ENCODE peak calls at places on chromosomes 1 and 21, in eight cellular contexts. Q is WERI-Rb-1, C is HCT116, G is tibial artery, A is esophagus squamous epithelium, Z is upper lobe of right lung, W is ovary, S is GM12878. O is an unnamed sample. For H3K27me3, the result is how much of the 10 kb centered on the place peaks cover.

GRCh38 chr21:40041446-40041845 is 174.2 kb downstream of the PCP4 start:
- DNase-seq in Q (no peak), C (no peak), G (no peak), A (no peak), Z (no peak), W (no peak), S (no peak), O (no peak)

GRCh38 chr1:186670965-186671486 is 9.2 kb downstream of the PTGS2 start:
- DNase-seq in Q (no peak), C (no peak), G (no peak), A (no peak), Z (no peak), W (no peak), S (no peak), O (no peak)

GRCh38 chr1:246629030-246629429 is 62.8 kb downstream of the CNST start:
- DNase-seq in Q (no peak), C (no peak), G (no peak), A (no peak), Z (no peak), W (no peak), S (peak), O (no peak)

GRCh38 chr1:112263464-112263863 is 132.6 kb upstream of the CTTNBP2NL start:
- DNase-seq in Q (no peak), C (no peak), G (no peak), A (no peak), Z (no peak), W (no peak), S (no peak), O (peak)

GRCh38 chr1:232793944-232794343 is 11.3 kb upstream of the MAP10 start:
- DNase-seq in Q (peak), C (peak), G (no peak), A (no peak), Z (no peak), W (no peak), S (no peak), O (peak)

GRCh38 chr1:232925421-232926202 is 24.8 kb upstream of the NTPCR start:
- DNase-seq in Q (peak), C (no peak), G (no peak), A (no peak), Z (no peak), W (no peak), S (no peak), O (no peak)

GRCh38 chr1:160171352-160171751 is 19.0 kb upstream of the CASQ1 start:
- DNase-seq in Q (no peak), C (no peak), G (peak), A (no peak), Z (no peak), W (no peak), S (no peak), O (no peak)

GRCh38 chr1:37945743-37946702 is 830 bp downstream of the INPP5B start:
- DNase-seq in Q (peak), C (no peak), G (peak), A (no peak), Z (peak), W (peak), S (no peak), O (peak)

GRCh38 chr1:45552309-45552708 is 1.7 kb downstream of the AKR1A1 start:
- DNase-seq in Q (no peak), C (no peak), G (no peak), A (no peak), Z (no peak), W (no peak), S (no peak), O (no peak)

GRCh38 chr1:151905070-151905442 is 4.3 kb downstream of the THEM4 start:
- DNase-seq in Q (no peak), C (no peak), G (no peak), A (no peak), Z (no peak), W (no peak), S (no peak), O (no peak)

GRCh38 chr1:167661527-167662436 is 31.8 kb downstream of the RCSD1 start:
- DNase-seq in Q (no peak), C (no peak), G (no peak), A (no peak), Z (no peak), W (no peak), S (no peak), O (peak)

GRCh38 chr1:67830226-67830625 is 3.0 kb downstream of the GNG12 start:
- DNase-seq in Q (no peak), C (no peak), G (no peak), A (no peak), Z (no peak), W (no peak), S (no peak), O (no peak)

GRCh38 chr1:14676400-14676799 is 77.9 kb downstream of the KAZN start:
- DNase-seq in Q (no peak), C (no peak), G (no peak), A (no peak), Z (no peak), W (no peak), S (no peak), O (no peak)

GRCh38 chr1:14681182-14681581 is 82.7 kb downstream of the KAZN start:
- DNase-seq in Q (no peak), C (no peak), G (no peak), A (no peak), Z (no peak), W (no peak), S (no peak), O (no peak)

GRCh38 chr1:14677291-14677690 is 78.8 kb downstream of the KAZN start:
- DNase-seq in Q (peak), C (no peak), G (no peak), A (no peak), Z (no peak), W (no peak), S (no peak), O (no peak)

GRCh38 chr1:14678011-14678638 is 79.6 kb downstream of the KAZN start:
- DNase-seq in Q (no peak), C (no peak), G (no peak), A (no peak), Z (no peak), W (no peak), S (no peak), O (no peak)

DNA sequence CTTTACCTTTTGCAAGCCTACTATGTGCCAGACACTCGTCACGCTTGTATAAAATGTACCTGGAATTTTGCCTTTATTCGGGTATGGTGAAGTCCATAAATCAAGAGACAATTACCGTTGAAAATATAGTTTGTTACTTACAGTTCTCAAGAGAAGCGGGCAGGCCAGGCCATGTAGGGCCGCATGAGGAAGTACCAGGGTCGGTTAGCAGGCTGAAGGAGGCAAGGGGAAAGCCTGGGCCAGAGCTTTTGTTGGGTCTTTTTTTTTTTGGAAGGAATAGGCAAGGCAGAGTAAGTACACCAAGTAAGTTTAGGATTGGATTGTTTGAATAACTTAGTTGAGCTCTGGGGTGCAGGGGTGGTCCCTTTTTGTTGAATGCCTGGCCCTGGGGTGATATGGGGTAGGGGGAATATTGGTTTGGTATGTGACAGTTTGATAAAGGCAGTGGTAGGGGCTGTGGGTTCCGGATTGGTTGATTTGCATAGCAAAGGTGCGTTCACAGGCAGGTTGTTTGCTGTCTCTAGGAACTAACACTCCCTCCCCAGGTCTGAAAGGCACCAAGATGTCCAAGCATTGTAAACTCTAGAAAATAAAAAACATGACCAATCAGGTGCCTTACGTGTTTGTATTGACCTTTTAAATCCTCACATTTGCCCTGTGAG is 80.7 kb downstream of the KAZN start:
- DNase-seq in Q (no peak), C (no peak), G (no peak), A (no peak), Z (no peak), W (no peak), S (no peak), O (no peak)
- TF ChIP-seq CTCF in Q (no peak), C (no peak), G (no peak), A (no peak), Z (no peak), W (no peak), S (no peak), O (no peak)

DNA sequence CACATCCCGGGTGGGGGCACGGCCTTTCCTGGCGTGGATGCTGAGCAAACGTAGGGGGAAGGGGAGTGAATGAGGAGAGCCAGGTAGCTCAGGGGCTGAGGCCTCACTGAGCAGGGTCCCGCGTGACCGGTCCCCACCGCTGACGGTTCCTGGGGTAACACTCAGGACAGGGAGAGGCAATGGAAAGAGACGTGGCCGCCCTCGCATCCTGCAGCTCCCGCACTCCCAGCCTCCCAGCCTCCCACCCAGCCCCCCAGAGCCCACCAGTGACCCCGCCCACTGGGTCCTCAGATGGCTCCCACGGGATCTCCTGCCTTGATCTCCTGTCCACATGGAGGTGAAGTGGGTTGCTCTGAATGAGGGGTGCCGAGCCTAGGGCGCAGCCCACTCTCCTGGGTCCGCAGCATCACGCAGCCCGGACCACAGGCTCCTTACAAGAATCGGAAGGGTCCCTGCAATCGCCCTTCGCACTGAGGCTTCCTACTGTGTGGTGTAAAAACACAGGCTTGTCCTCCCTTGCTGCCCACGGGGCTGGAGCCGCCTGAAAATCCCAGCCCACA is 2.4 kb downstream of the TSPEAR start:
- DNase-seq in Q (peak), C (no peak), G (peak), A (no peak), Z (peak), W (peak), S (no peak), O (no peak)
- H3K27me3 ChIP-seq in Q (under half), C (under half), G (under half), A (half or more), Z (half or more), W (under half), S (under half), O (half or more)

GRCh38 chr1:115238336-115239147 is 99.5 kb downstream of the NGF start:
- DNase-seq in Q (peak), C (no peak), G (no peak), A (no peak), Z (no peak), W (no peak), S (no peak), O (no peak)

GRCh38 chr1:115240321-115240720 is 97.7 kb downstream of the NGF start:
- DNase-seq in Q (no peak), C (no peak), G (no peak), A (no peak), Z (no peak), W (no peak), S (no peak), O (no peak)

GRCh38 chr1:115237507-115237906 is 100.5 kb downstream of the NGF start:
- DNase-seq in Q (no peak), C (no peak), G (no peak), A (no peak), Z (no peak), W (no peak), S (no peak), O (no peak)

GRCh38 chr1:115237023-115237422 is 101.0 kb downstream of the NGF start:
- DNase-seq in Q (no peak), C (no peak), G (no peak), A (no peak), Z (no peak), W (no peak), S (no peak), O (no peak)

DNA sequence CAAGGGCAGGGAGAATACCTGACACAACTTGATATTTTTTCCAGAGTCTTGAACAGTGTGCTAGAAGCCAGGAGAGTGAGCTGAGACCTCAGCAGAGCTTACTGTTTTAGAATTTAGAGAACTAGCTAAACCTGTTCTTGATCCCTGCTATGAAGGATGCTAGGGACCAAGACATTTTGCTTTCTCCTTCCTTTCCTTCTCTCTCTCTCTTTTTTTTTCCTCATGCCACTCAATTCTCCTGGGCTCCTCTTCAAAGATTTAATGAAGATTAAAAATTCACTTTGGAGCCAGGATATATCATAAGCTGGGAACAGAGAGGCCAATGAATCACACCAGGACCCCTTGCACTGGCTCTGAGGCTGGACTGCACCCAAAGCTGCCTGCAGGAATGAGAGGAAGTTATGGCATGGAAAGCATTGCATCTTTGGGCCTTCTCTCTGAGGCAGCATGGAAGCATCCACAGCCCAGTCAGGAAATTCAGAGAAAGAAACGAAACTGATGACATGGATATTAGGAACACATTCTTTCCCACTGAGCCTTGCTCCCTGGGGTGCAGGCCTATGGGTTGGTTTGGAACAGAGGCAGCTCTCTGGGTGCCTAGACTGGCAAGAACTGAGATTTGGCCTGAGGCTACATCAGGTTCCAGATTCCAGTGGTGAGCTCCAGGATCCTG is 98.8 kb downstream of the NGF start:
- DNase-seq in Q (no peak), C (no peak), G (no peak), A (no peak), Z (no peak), W (no peak), S (no peak), O (peak)
- H3K4me3 ChIP-seq in Q (no peak), C (no peak), G (no peak), A (no peak), Z (no peak), W (no peak), S (no peak), O (no peak)

GRCh38 chr1:101479945-101480344 is 243.1 kb downstream of the S1PR1 start:
- DNase-seq in Q (no peak), C (no peak), G (no peak), A (no peak), Z (no peak), W (no peak), S (no peak), O (no peak)

GRCh38 chr1:101476541-101476940 is 239.7 kb downstream of the S1PR1 start:
- DNase-seq in Q (no peak), C (no peak), G (no peak), A (no peak), Z (no peak), W (no peak), S (no peak), O (no peak)

GRCh38 chr1:101474039-101474665 is 237.3 kb downstream of the S1PR1 start:
- DNase-seq in Q (no peak), C (peak), G (no peak), A (no peak), Z (no peak), W (no peak), S (no peak), O (no peak)
- TF ChIP-seq CTCF in Q (peak), C (peak), G (no peak), A (peak), Z (peak), W (no peak), S (peak), O (peak)

GRCh38 chr1:3995141-3995780 is 95.2 kb upstream of the C1orf174 start:
- DNase-seq in Q (no peak), C (no peak), G (peak), A (no peak), Z (peak), W (peak), S (no peak), O (no peak)
- H3K27me3 ChIP-seq in Q (under half), C (under half), G (under half), A (under half), Z (under half), W (under half), S (under half), O (under half)

GRCh38 chr1:207810173-207810572 is 58.3 kb downstream of the CD46 start:
- DNase-seq in Q (peak), C (no peak), G (peak), A (no peak), Z (no peak), W (no peak), S (no peak), O (no peak)
- H3K4me3 ChIP-seq in Q (no peak), C (no peak), G (no peak), A (no peak), Z (no peak), W (no peak), S (no peak), O (no peak)

GRCh38 chr1:220687809-220688208 is 2.4 kb upstream of the C1orf115 start:
- DNase-seq in Q (no peak), C (no peak), G (no peak), A (no peak), Z (no peak), W (no peak), S (no peak), O (no peak)

GRCh38 chr1:220691039-220691684 is 999 bp downstream of the C1orf115 start:
- DNase-seq in Q (no peak), C (no peak), G (no peak), A (no peak), Z (no peak), W (no peak), S (no peak), O (no peak)

GRCh38 chr1:220689696-220690095 is 467 bp upstream of the C1orf115 start:
- DNase-seq in Q (no peak), C (no peak), G (no peak), A (no peak), Z (no peak), W (no peak), S (no peak), O (no peak)

GRCh38 chr1:220692436-220693228 is 2.5 kb downstream of the C1orf115 start:
- DNase-seq in Q (no peak), C (no peak), G (no peak), A (no peak), Z (no peak), W (no peak), S (no peak), O (no peak)

DNA sequence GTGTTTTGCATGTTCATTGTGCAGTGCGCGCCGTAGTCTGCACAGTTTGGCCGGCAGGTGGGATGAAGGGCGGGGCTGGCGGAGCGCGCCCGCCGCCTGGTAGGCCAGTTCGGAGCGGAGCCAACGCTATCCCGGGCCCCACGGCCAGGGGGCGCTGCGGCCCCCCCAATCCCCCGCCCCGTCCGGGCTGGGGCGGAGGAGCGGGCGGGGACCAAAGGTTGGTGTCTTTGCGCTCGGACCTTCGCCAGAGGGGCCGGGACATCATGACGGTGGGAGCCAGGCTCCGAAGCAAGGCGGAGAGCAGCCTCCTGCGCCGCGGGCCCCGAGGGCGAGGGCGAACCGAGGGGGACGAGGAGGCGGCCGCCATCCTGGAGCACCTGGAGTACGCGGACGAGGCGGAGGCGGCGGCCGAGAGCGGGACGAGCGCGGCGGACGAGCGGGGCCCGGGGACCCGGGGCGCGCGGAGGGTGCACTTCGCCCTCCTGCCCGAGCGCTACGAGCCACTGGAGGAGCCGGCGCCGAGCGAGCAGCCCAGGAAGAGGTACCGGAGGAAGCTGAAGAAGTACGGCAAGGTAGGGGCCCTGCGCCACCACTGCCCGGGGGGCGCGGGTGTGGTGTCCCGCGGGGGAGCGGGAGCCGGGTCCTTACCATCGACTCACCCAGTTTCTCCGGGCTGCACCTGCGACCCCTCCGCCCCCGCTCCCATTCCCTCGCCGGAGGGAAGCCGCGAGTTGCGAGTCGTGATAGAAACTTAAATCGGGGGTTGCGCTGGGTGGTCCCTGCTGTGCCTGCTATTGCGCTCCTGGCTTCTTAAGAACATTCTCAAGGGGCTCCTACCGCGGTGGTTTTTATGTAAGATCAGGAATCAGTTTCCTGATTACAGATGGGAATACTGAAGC is at the start of gene C1orf115:
- DNase-seq in Q (peak), C (peak), G (peak), A (no peak), Z (peak), W (peak), S (no peak), O (no peak)
- TF ChIP-seq CTCF in Q (peak), C (peak), G (peak), A (peak), Z (peak), W (peak), S (peak), O (peak)

GRCh38 chr21:42623684-42624083 is 29.7 kb upstream of the PDE9A start:
- DNase-seq in Q (no peak), C (no peak), G (no peak), A (no peak), Z (peak), W (no peak), S (no peak), O (no peak)
- H3K27me3 ChIP-seq in Q (under half), C (under half), G (under half), A (under half), Z (under half), W (under half), S (under half), O (under half)

GRCh38 chr1:225777058-225777582 is 506 bp upstream of the SRP9 start:
- DNase-seq in Q (no peak), C (no peak), G (peak), A (no peak), Z (no peak), W (peak), S (no peak), O (no peak)
- H3K4me3 ChIP-seq in Q (peak), C (peak), G (peak), A (peak), Z (peak), W (peak), S (peak), O (peak)